ENCODE peak calls at places on chromosomes 16 and 17, in ten cellular contexts. Z is HFF-Myc; S is CD4-positive, alpha-beta memory T cell; D is IMR-90; K is brain microvascular endothelial cell; B is kidney; X is GM12878; C is foreskin fibroblast; U is AG04450; V is neural progenitor cell. M is an unnamed sample.

GRCh38 chr17:78676415-78677302 is 99.5 kb upstream of the DNAH17 start:
- DNase-seq in Z (no peak), S (no peak), D (no peak), K (no peak), B (no peak), X (no peak), C (no peak), U (no peak), V (no peak), M (no peak)

GRCh38 chr16:59021751-59022150 is 287.6 kb upstream of the GOT2 start:
- DNase-seq in Z (no peak), S (no peak), D (peak), K (no peak), B (no peak), X (no peak), C (peak), U (no peak), V (no peak), M (no peak)

GRCh38 chr16:87628940-87629339 is 26.6 kb downstream of the JPH3 start:
- DNase-seq in Z (no peak), S (no peak), D (peak), K (peak), B (no peak), X (no peak), C (peak), U (no peak), V (no peak), M (no peak)

GRCh38 chr17:80948091-80948960 is 43.3 kb upstream of the CHMP6 start:
- DNase-seq in Z (no peak), S (no peak), D (no peak), K (no peak), B (peak), X (no peak), C (no peak), U (no peak), V (no peak), M (no peak)

GRCh38 chr17:79400989-79401703 is 209.7 kb downstream of the RBFOX3 start:
- DNase-seq in Z (peak), S (peak), D (peak), K (peak), B (peak), X (no peak), C (peak), U (peak), V (peak), M (peak)

GRCh38 chr16:66651474-66651765 is 45.1 kb downstream of the CMTM4 start:
- DNase-seq in Z (no peak), S (no peak), D (no peak), K (no peak), B (no peak), X (no peak), C (no peak), U (no peak), V (no peak), M (no peak)

GRCh38 chr16:57203451-57203850 is 17.3 kb downstream of the RSPRY1 start:
- DNase-seq in Z (no peak), S (no peak), D (no peak), K (peak), B (no peak), X (no peak), C (no peak), U (no peak), V (no peak), M (no peak)

GRCh38 chr16:24589997-24590396 is 50.6 kb downstream of the RBBP6 start:
- DNase-seq in Z (no peak), S (no peak), D (no peak), K (no peak), B (no peak), X (no peak), C (no peak), U (no peak), V (no peak), M (no peak)

GRCh38 chr16:78311831-78312230 is 212.4 kb downstream of the WWOX start:
- DNase-seq in Z (no peak), S (no peak), D (no peak), K (no peak), B (no peak), X (no peak), C (no peak), U (no peak), V (no peak), M (no peak)

DNA sequence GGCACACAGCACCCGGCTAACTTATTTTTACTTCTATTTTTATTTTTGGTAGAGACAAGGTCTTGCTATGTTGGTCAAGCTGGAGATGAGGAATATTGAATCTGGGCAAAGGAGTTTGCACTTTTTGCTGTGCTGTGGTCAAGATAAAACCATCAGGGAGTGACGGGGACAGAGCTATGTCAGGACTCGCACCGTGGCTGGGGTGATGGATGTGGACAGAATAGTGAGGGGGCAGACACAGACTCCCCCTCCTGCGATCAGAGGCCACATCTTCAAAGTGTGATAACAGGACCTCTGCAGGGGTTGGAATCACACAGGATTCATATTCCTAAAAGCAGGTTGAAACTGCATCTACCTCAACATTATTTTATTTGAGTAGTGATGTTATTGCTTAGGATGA is 25.6 kb downstream of the IL21R start:
- DNase-seq in Z (no peak), S (no peak), D (no peak), K (no peak), B (no peak), X (no peak), C (no peak), U (no peak), V (no peak), M (no peak)
- H3K4me3 ChIP-seq in Z (no peak), S (no peak), D (no peak), K (peak), B (no peak), X (peak), C (no peak), U (no peak), V (no peak), M (no peak)

DNA sequence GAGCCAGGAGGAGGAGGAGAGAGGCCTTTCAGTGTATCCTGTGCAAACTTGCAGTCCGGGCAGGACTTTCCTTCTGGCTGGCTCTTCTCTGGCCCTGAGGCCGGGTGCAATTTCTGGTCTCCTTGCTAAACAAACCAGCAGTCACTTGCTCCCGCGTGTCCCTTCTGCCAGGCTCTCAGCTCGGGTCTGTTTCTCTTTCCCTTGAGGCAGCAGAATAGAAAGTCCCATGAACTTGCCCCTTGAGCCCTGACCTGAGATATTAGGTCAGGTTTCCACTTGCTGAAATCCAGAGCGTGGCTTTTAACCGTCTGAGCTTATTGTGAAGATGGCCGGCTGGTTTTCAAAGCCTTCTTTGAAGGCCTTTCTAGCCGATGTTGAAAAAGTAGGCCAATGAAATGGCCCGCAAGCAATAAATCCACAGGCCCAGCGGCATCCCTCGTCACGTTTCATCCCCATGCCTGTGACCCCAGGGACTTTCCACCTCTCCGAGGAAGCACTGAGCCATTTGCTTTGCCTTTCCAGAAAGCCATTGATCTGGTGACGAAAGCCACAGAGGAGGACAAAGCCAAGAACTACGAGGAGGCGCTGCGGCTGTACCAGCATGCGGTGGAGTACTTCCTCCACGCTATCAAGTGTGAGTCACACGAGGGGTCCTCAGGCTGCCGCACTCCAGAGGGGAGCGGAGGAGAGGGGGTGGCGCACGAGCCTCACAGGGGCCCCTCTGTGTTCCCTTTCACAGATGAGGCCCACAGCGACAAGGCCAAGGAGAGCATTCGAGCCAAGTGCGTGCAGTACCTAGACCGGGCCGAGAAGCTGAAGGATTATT is 4.5 kb downstream of the VPS4A start:
- DNase-seq in Z (no peak), S (no peak), D (no peak), K (no peak), B (no peak), X (no peak), C (no peak), U (no peak), V (no peak), M (no peak)
- H3K4me3 ChIP-seq in Z (no peak), S (no peak), D (no peak), K (no peak), B (no peak), X (no peak), C (no peak), U (no peak), V (no peak), M (no peak)

GRCh38 chr16:1953734-1954133 is 755 bp downstream of the RPL3L start:
- DNase-seq in Z (no peak), S (no peak), D (no peak), K (no peak), B (no peak), X (no peak), C (no peak), U (no peak), V (no peak), M (no peak)
- H3K4me3 ChIP-seq in Z (no peak), S (no peak), D (no peak), K (no peak), B (no peak), X (no peak), C (no peak), U (no peak), V (no peak), M (no peak)

GRCh38 chr17:50533185-50533584 is 650 bp downstream of the EPN3 start:
- DNase-seq in Z (no peak), S (no peak), D (no peak), K (no peak), B (no peak), X (no peak), C (no peak), U (no peak), V (no peak), M (no peak)
- H3K4me3 ChIP-seq in Z (no peak), S (no peak), D (no peak), K (no peak), B (peak), X (no peak), C (no peak), U (no peak), V (peak), M (no peak)